ENCODE peak calls at places on chromosomes 6 and 20, in five cellular contexts. Q is left cardiac atrium; H is NCI-H1694; E is CD8-positive, alpha-beta T cell; C is Peyer's patch. I is an unnamed sample.

GRCh38 chr6:1624071-1624847 is 14.5 kb downstream of the FOXC1 start:
- DNase-seq in Q (peak; percentile 61), H (no peak), E (no peak), C (no peak), I (no peak)

GRCh38 chr20:23152308-23152892 is 66.3 kb upstream of the CD93 start:
- DNase-seq in Q (peak; percentile 90), H (no peak), E (no peak), C (peak; percentile 77), I (peak; percentile 83)

GRCh38 chr6:87700729-87701675 is 1.0 kb downstream of the AKIRIN2 start:
- DNase-seq in Q (no peak), H (no peak), E (peak; percentile 32), C (peak; percentile 65), I (peak; percentile 26)

GRCh38 chr6:158257781-158258180 is 54.5 kb upstream of the TULP4 start:
- DNase-seq in Q (no peak), H (no peak), E (no peak), C (no peak), I (no peak)

GRCh38 chr6:122020588-122021271 is 378.7 kb upstream of the HSF2 start:
- DNase-seq in Q (no peak), H (no peak), E (no peak), C (no peak), I (no peak)

GRCh38 chr20:54044156-54044555 is 26.2 kb downstream of the BCAS1 start:
- DNase-seq in Q (no peak), H (no peak), E (no peak), C (no peak), I (no peak)

GRCh38 chr6:168789699-168790098 is 348.7 kb downstream of the SMOC2 start:
- DNase-seq in Q (no peak), H (no peak), E (no peak), C (no peak), I (no peak)

GRCh38 chr6:40477246-40478126 is 109.7 kb downstream of the LRFN2 start:
- DNase-seq in Q (no peak), H (peak; percentile 79), E (peak; percentile 62), C (peak; percentile 66), I (no peak)

GRCh38 chr20:61801428-61801827 is 264.3 kb downstream of the TAF4 start:
- DNase-seq in Q (no peak), H (no peak), E (no peak), C (no peak), I (no peak)

GRCh38 chr6:28807682-28808280 is 116.0 kb downstream of the TRIM27 start:
- DNase-seq in Q (no peak), H (peak; percentile 88), E (no peak), C (no peak), I (no peak)

GRCh38 chr20:17882834-17883591 is 85.6 kb downstream of the SNX5 start:
- DNase-seq in Q (no peak), H (no peak), E (no peak), C (peak; percentile 25), I (no peak)

GRCh38 chr6:129350278-129350677 is 359.7 kb downstream of the ARHGAP18 start:
- DNase-seq in Q (no peak), H (no peak), E (no peak), C (peak; percentile 69), I (no peak)

GRCh38 chr20:43220612-43221011 is 30.9 kb upstream of the PTPRT start:
- DNase-seq in Q (peak; percentile 52), H (no peak), E (no peak), C (no peak), I (no peak)

GRCh38 chr20:49542514-49542991 is 25.4 kb downstream of the PTGIS start:
- DNase-seq in Q (no peak), H (no peak), E (no peak), C (no peak), I (no peak)

GRCh38 chr6:163355471-163355991 is 59.0 kb upstream of the QKI start:
- DNase-seq in Q (peak; percentile 77), H (no peak), E (no peak), C (peak; percentile 51), I (peak; percentile 78)

GRCh38 chr6:11930240-11930639 is 81.9 kb upstream of the HIVEP1 start:
- DNase-seq in Q (no peak), H (no peak), E (no peak), C (no peak), I (no peak)

I was measured in left ventricle myocardium inferior.